ENCODE peak calls at places on chromosomes 2 and 18, in eight cellular contexts. V is small intestine; Z is substantia nigra; U is breast epithelium; G is A549; K is H9; O is effector memory CD4-positive, alpha-beta T cell; B is ovary. S is an unnamed sample.

GRCh38 chr2:120480346-120480902 is 134.5 kb downstream of the INHBB start:
- DNase-seq in K (no peak), V (no peak), G (no peak), U (no peak), Z (no peak), O (no peak), B (no peak), S (no peak)

GRCh38 chr2:29627366-29627765 is 294.0 kb downstream of the ALK start:
- DNase-seq in U (no peak), Z (no peak), B (no peak), G (no peak), K (no peak), O (no peak), V (no peak), S (no peak)

GRCh38 chr18:76679877-76680276 is 142.5 kb upstream of the ZNF236 start:
- DNase-seq in O (no peak), U (no peak), K (peak), V (no peak), B (no peak), Z (no peak), G (no peak), S (no peak)

GRCh38 chr2:7009207-7009911 is 92.1 kb downstream of the RNF144A start:
- DNase-seq in O (no peak), G (no peak), U (no peak), K (no peak), V (no peak), Z (no peak), B (no peak), S (no peak)

GRCh38 chr2:108165750-108166149 is 74.0 kb upstream of the SULT1C3 start:
- DNase-seq in V (no peak), G (no peak), B (no peak), Z (no peak), U (no peak), O (no peak), K (no peak), S (no peak)

GRCh38 chr18:34729264-34729663 is 19.2 kb downstream of the DTNA start:
- DNase-seq in O (no peak), U (no peak), K (peak), Z (no peak), G (peak), V (peak), B (no peak), S (no peak)

GRCh38 chr2:98869868-98870267 is 66.2 kb downstream of the CRACDL start:
- DNase-seq in G (no peak), K (no peak), B (no peak), V (peak), O (no peak), U (peak), Z (no peak), S (no peak)

GRCh38 chr18:6052449-6052913 is 157.2 kb upstream of the TMEM200C start:
- DNase-seq in B (no peak), G (no peak), U (no peak), O (no peak), Z (no peak), V (no peak), K (no peak), S (no peak)

GRCh38 chr18:37392648-37393047 is 172.9 kb downstream of the CELF4 start:
- DNase-seq in V (no peak), B (no peak), O (no peak), U (no peak), K (no peak), Z (no peak), G (no peak), S (no peak)

GRCh38 chr18:37393945-37394609 is 171.5 kb downstream of the CELF4 start:
- DNase-seq in V (peak), O (no peak), U (no peak), K (peak), B (peak), G (peak), Z (peak), S (peak)

GRCh38 chr18:37391698-37392548 is 173.7 kb downstream of the CELF4 start:
- DNase-seq in K (no peak), G (no peak), V (no peak), O (no peak), Z (no peak), B (no peak), U (no peak), S (no peak)

GRCh38 chr18:37394610-37394965 is 171.0 kb downstream of the CELF4 start:
- DNase-seq in B (no peak), G (no peak), Z (no peak), U (no peak), O (no peak), V (no peak), K (no peak), S (no peak)

GRCh38 chr18:37393221-37393828 is 172.3 kb downstream of the CELF4 start:
- DNase-seq in V (no peak), K (no peak), G (no peak), B (no peak), Z (peak), U (no peak), O (no peak), S (peak)
- H3K27ac ChIP-seq in V (no peak), K (no peak), G (no peak), B (no peak), Z (peak), U (no peak), O (no peak), S (peak)

DNA sequence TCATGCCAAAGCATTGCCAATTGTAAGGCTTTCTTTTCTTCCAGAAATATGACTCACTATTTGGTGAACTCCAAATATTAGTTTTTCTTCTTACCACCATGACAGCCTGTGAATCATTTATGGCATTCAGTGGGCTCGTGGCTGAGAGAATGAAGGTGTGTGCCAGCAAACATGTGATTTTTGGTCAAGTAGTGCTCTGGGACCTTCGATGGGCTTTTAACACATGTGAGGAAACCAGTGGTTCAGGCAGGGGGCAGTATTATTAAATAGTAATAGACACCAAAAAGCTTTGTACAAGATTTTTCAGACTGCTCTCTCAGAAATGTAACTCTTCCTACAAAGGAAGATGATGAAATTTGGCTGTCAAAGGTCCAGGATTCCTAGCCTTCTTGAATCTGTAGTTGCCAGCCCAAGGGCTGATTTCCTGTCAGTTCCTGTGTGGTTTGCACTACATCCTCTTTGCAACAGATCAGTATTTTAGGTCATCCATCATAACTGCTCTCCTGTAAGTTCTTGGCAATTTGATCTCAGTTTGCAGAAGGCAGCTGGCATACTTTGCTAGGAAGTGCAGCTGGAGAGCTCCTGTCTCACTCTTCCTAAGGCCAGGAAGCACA is 64.3 kb downstream of the BABAM2 start:
- DNase-seq in G (peak), V (no peak), K (no peak), O (no peak), U (no peak), B (no peak), Z (no peak), S (no peak)
- H3K27ac ChIP-seq in G (peak), V (peak), K (no peak), O (no peak), U (peak), B (no peak), Z (no peak), S (peak)

GRCh38 chr18:75279381-75279780 is 68.8 kb downstream of the TSHZ1 start:
- DNase-seq in O (no peak), K (no peak), U (no peak), Z (no peak), V (no peak), B (no peak), G (no peak), S (no peak)

GRCh38 chr18:75277629-75277966 is 67.0 kb downstream of the TSHZ1 start:
- DNase-seq in U (no peak), Z (no peak), K (no peak), V (no peak), O (no peak), B (no peak), G (no peak), S (no peak)

GRCh38 chr18:75275226-75275625 is 64.6 kb downstream of the TSHZ1 start:
- DNase-seq in G (no peak), B (no peak), U (no peak), K (no peak), Z (no peak), V (no peak), O (no peak), S (no peak)

GRCh38 chr18:75273817-75274216 is 63.2 kb downstream of the TSHZ1 start:
- DNase-seq in Z (no peak), U (no peak), B (no peak), K (no peak), V (no peak), G (no peak), O (no peak), S (no peak)

GRCh38 chr18:75276813-75277628 is 66.4 kb downstream of the TSHZ1 start:
- DNase-seq in G (no peak), V (no peak), B (no peak), Z (no peak), O (no peak), U (no peak), K (no peak), S (no peak)
- H3K27ac ChIP-seq in G (no peak), V (no peak), B (no peak), Z (no peak), O (no peak), U (no peak), K (no peak), S (no peak)

GRCh38 chr2:201780674-201781582 is at the start of gene ALS2:
- DNase-seq in V (peak), G (peak), U (peak), O (peak), K (peak), Z (peak), B (peak), S (peak)

GRCh38 chr2:201779996-201780673 is 598 bp downstream of the ALS2 start:
- DNase-seq in B (no peak), G (no peak), U (no peak), K (no peak), O (no peak), V (peak), Z (peak), S (no peak)

GRCh38 chr2:201785135-201785534 is 4.4 kb upstream of the ALS2 start:
- DNase-seq in G (no peak), U (no peak), O (no peak), V (no peak), B (no peak), Z (no peak), K (no peak), S (no peak)

GRCh38 chr2:201784547-201784946 is 3.8 kb upstream of the ALS2 start:
- DNase-seq in Z (no peak), O (no peak), U (no peak), K (no peak), G (no peak), B (no peak), V (no peak), S (no peak)

GRCh38 chr2:201781583-201782051 is 884 bp upstream of the ALS2 start:
- DNase-seq in K (no peak), B (peak), V (peak), U (no peak), G (peak), Z (no peak), O (no peak), S (peak)
- H3K27ac ChIP-seq in K (peak), B (no peak), V (peak), U (peak), G (peak), Z (peak), O (peak), S (peak)

DNA sequence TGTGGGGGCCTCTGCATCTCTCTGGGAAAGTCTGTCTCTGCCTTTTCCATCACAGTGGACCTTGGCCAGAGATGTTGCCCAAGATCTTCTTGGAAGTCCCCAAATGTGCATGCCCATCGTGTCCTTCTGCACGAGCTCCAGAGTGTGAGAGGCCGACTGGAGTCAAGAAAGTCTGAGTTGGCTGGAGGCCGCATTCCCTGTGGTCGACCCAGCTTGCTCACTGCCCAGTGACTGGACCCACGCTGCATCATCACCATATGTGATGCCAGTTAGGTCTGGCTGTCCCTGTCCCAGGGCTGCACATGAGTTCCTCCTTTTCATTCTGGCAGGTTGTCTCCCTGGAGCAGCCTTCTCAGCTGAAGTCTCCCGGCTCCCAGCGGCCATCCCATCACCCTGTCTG is 93.8 kb downstream of the ARL4C start:
- DNase-seq in G (no peak), Z (no peak), B (no peak), K (no peak), U (no peak), V (no peak), O (no peak), S (no peak)
- H3K27ac ChIP-seq in G (peak), Z (no peak), B (no peak), K (no peak), U (no peak), V (no peak), O (no peak), S (no peak)

DNA sequence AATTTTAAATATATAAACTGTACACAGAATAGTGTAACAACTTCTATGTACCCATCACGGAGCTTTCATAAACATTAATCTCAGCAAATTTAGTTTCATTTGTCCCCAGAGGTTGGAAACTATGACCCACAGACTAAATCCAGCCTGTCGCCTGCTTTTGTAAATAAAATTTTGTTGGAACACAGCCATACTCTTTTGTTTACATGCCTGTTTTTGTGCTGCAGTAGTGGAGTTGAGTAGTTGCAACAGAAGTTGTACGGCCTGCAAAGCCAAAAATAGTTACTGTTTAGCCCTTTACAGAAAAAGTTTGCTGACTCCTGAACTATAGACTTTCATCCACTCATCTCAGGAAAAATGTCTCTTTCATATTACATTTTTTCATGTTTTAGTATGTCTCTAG is 39.8 kb downstream of the RBM45 start:
- DNase-seq in V (peak), Z (no peak), B (no peak), O (no peak), K (no peak), G (no peak), U (no peak), S (no peak)
- H3K27ac ChIP-seq in V (no peak), Z (no peak), B (no peak), O (no peak), K (no peak), G (no peak), U (no peak), S (no peak)

GRCh38 chr18:9831046-9831722 is 54.6 kb upstream of the TXNDC2 start:
- DNase-seq in B (no peak), O (no peak), Z (no peak), K (no peak), U (no peak), G (no peak), V (peak), S (no peak)
- H3K27ac ChIP-seq in B (no peak), O (no peak), Z (peak), K (no peak), U (no peak), G (peak), V (peak), S (peak)

GRCh38 chr18:54284535-54284934 is 15.2 kb downstream of the POLI start:
- DNase-seq in V (no peak), G (no peak), B (no peak), U (no peak), K (no peak), O (no peak), Z (no peak), S (no peak)
- H3K27ac ChIP-seq in V (no peak), G (no peak), B (no peak), U (no peak), K (no peak), O (no peak), Z (no peak), S (no peak)